ENCODE peak calls at places on chromosome 10, in four cellular contexts. One of them, this sample, is unnamed.

GRCh38 chr10:110005716-110006115 is 2.1 kb upstream of the ADD3 start:
- DNase-seq in H1: no peak
- DNase-seq in trophoblast cell: no peak
- DNase-seq in mesenchymal stem cell: peak; percentile 86
- DNase-seq in this sample: no peak

GRCh38 chr10:5076615-5077014 is 17.6 kb upstream of the AKR1C3 start:
- DNase-seq in trophoblast cell: no peak
- DNase-seq in mesenchymal stem cell: no peak
- DNase-seq in H1: no peak
- DNase-seq in this sample: no peak

GRCh38 chr10:91493313-91493712 is 83.2 kb downstream of the HECTD2 start:
- DNase-seq in mesenchymal stem cell: peak; percentile 60
- DNase-seq in H1: no peak
- DNase-seq in trophoblast cell: no peak
- DNase-seq in this sample: no peak

GRCh38 chr10:101028446-101029244 is 2.3 kb downstream of the PDZD7 start:
- DNase-seq in mesenchymal stem cell: no peak
- DNase-seq in trophoblast cell: peak; percentile 14
- DNase-seq in H1: no peak
- DNase-seq in this sample: no peak

GRCh38 chr10:13707156-13707881 is 120.6 kb downstream of the PRPF18 start:
- DNase-seq in H1: peak; percentile 62
- DNase-seq in trophoblast cell: peak; percentile 57
- DNase-seq in mesenchymal stem cell: peak; percentile 90
- DNase-seq in this sample: peak; percentile 72

GRCh38 chr10:23193435-23194074 is 1.4 kb downstream of the PTF1A start:
- DNase-seq in trophoblast cell: no peak
- DNase-seq in H1: no peak
- DNase-seq in mesenchymal stem cell: no peak
- DNase-seq in this sample: no peak

GRCh38 chr10:127142831-127143230 is 53.6 kb downstream of the INSYN2A start:
- DNase-seq in H1: no peak
- DNase-seq in mesenchymal stem cell: no peak
- DNase-seq in trophoblast cell: no peak
- DNase-seq in this sample: no peak

GRCh38 chr10:126188679-126189200 is 199.5 kb downstream of the ADAM12 start:
- DNase-seq in mesenchymal stem cell: no peak
- DNase-seq in H1: no peak
- DNase-seq in trophoblast cell: no peak
- DNase-seq in this sample: no peak

GRCh38 chr10:101453791-101454718 is 100.1 kb downstream of the BTRC start:
- DNase-seq in mesenchymal stem cell: peak; percentile 65
- DNase-seq in H1: no peak
- DNase-seq in trophoblast cell: no peak
- DNase-seq in this sample: no peak

GRCh38 chr10:105071980-105072379 is 430.9 kb downstream of the SORCS3 start:
- DNase-seq in mesenchymal stem cell: no peak
- DNase-seq in trophoblast cell: no peak
- DNase-seq in H1: no peak
- DNase-seq in this sample: no peak

GRCh38 chr10:118694848-118695247 is 59.9 kb downstream of the CACUL1 start:
- DNase-seq in trophoblast cell: no peak
- DNase-seq in H1: no peak
- DNase-seq in mesenchymal stem cell: peak; percentile 77
- DNase-seq in this sample: no peak

GRCh38 chr10:103784723-103785418 is 70.5 kb downstream of the SH3PXD2A start:
- DNase-seq in H1: no peak
- DNase-seq in trophoblast cell: no peak
- DNase-seq in mesenchymal stem cell: no peak
- DNase-seq in this sample: no peak

GRCh38 chr10:43407148-43407575 is 1.8 kb downstream of the HNRNPF start:
- DNase-seq in H1: no peak
- DNase-seq in trophoblast cell: peak; percentile 67
- DNase-seq in mesenchymal stem cell: peak; percentile 66
- DNase-seq in this sample: no peak

GRCh38 chr10:69318087-69318996 is 40.0 kb downstream of the HK1 start:
- DNase-seq in mesenchymal stem cell: peak; percentile 86
- DNase-seq in H1: peak; percentile 29
- DNase-seq in trophoblast cell: peak; percentile 94
- DNase-seq in this sample: peak; percentile 86

GRCh38 chr10:49737474-49738201 is 24.5 kb downstream of the OGDHL start:
- DNase-seq in trophoblast cell: no peak
- DNase-seq in mesenchymal stem cell: no peak
- DNase-seq in H1: no peak
- DNase-seq in this sample: no peak

GRCh38 chr10:107427021-107427420 is 262.5 kb upstream of the SORCS1 start:
- DNase-seq in H1: no peak
- DNase-seq in mesenchymal stem cell: no peak
- DNase-seq in trophoblast cell: no peak
- DNase-seq in this sample: no peak

GRCh38 chr10:121598261-121599249 is at the start of gene FGFR2:
- DNase-seq in mesenchymal stem cell: peak; percentile 70
- DNase-seq in trophoblast cell: peak; percentile 69
- DNase-seq in H1: no peak
- DNase-seq in this sample: peak; percentile 94

GRCh38 chr10:45377321-45377720 is 3.3 kb downstream of the ALOX5 start:
- DNase-seq in trophoblast cell: no peak
- DNase-seq in mesenchymal stem cell: no peak
- DNase-seq in H1: no peak
- DNase-seq in this sample: no peak

GRCh38 chr10:110700947-110701617 is 56.9 kb downstream of the RBM20 start:
- DNase-seq in H1: no peak
- DNase-seq in mesenchymal stem cell: no peak
- DNase-seq in trophoblast cell: no peak
- DNase-seq in this sample: no peak

GRCh38 chr10:61957806-61958205 is 56.3 kb downstream of the ARID5B start:
- DNase-seq in trophoblast cell: no peak
- DNase-seq in H1: no peak
- DNase-seq in mesenchymal stem cell: no peak
- DNase-seq in this sample: no peak

GRCh38 chr10:28370107-28370835 is 67.4 kb upstream of the MPP7 start:
- DNase-seq in trophoblast cell: no peak
- DNase-seq in H1: no peak
- DNase-seq in mesenchymal stem cell: no peak
- DNase-seq in this sample: no peak

GRCh38 chr10:19816420-19817250 is at the start of gene PLXDC2:
- DNase-seq in trophoblast cell: peak; percentile 66
- DNase-seq in mesenchymal stem cell: peak; percentile 59
- DNase-seq in H1: no peak
- DNase-seq in this sample: peak; percentile 44

GRCh38 chr10:62038609-62039190 is 137.2 kb downstream of the ARID5B start:
- DNase-seq in H1: no peak
- DNase-seq in mesenchymal stem cell: peak; percentile 79
- DNase-seq in trophoblast cell: peak; percentile 78
- DNase-seq in this sample: peak; percentile 54

GRCh38 chr10:51109821-51110533 is 35.7 kb downstream of the PRKG1 start:
- DNase-seq in mesenchymal stem cell: peak; percentile 34
- DNase-seq in trophoblast cell: no peak
- DNase-seq in H1: no peak
- DNase-seq in this sample: no peak

GRCh38 chr10:12799746-12800145 is 201.8 kb downstream of the CCDC3 start:
- DNase-seq in H1: no peak
- DNase-seq in mesenchymal stem cell: no peak
- DNase-seq in trophoblast cell: no peak
- DNase-seq in this sample: no peak

GRCh38 chr10:129859536-129859935 is 104.5 kb downstream of the EBF3 start:
- DNase-seq in mesenchymal stem cell: no peak
- DNase-seq in H1: no peak
- DNase-seq in trophoblast cell: no peak
- DNase-seq in this sample: no peak

GRCh38 chr10:116429288-116429977 is 1.8 kb downstream of the PNLIPRP3 start:
- DNase-seq in trophoblast cell: no peak
- DNase-seq in mesenchymal stem cell: no peak
- DNase-seq in H1: no peak
- DNase-seq in this sample: no peak

GRCh38 chr10:33195608-33196376 is 138.7 kb downstream of the NRP1 start:
- DNase-seq in H1: no peak
- DNase-seq in trophoblast cell: no peak
- DNase-seq in mesenchymal stem cell: peak; percentile 18
- DNase-seq in this sample: no peak

GRCh38 chr10:92047215-92047614 is 123.6 kb downstream of the BTAF1 start:
- DNase-seq in trophoblast cell: no peak
- DNase-seq in H1: no peak
- DNase-seq in mesenchymal stem cell: no peak
- DNase-seq in this sample: no peak

GRCh38 chr10:29621161-29621560 is 13.6 kb downstream of the SVIL start:
- DNase-seq in mesenchymal stem cell: peak; percentile 97
- DNase-seq in H1: no peak
- DNase-seq in trophoblast cell: peak; percentile 62
- DNase-seq in this sample: no peak

GRCh38 chr10:90999512-91000172 is 78.8 kb upstream of the ANKRD1 start:
- DNase-seq in H1: no peak
- DNase-seq in mesenchymal stem cell: no peak
- DNase-seq in trophoblast cell: no peak
- DNase-seq in this sample: no peak

GRCh38 chr10:33279276-33279675 is 55.2 kb downstream of the NRP1 start:
- DNase-seq in mesenchymal stem cell: no peak
- DNase-seq in H1: no peak
- DNase-seq in trophoblast cell: no peak
- DNase-seq in this sample: no peak

GRCh38 chr10:98074315-98074911 is 44.0 kb upstream of the CRTAC1 start:
- DNase-seq in mesenchymal stem cell: peak; percentile 19
- DNase-seq in H1: no peak
- DNase-seq in trophoblast cell: no peak
- DNase-seq in this sample: peak; percentile 26

GRCh38 chr10:111128331-111129167 is 51.7 kb downstream of the ADRA2A start:
- DNase-seq in trophoblast cell: peak; percentile 17
- DNase-seq in mesenchymal stem cell: peak; percentile 12
- DNase-seq in H1: no peak
- DNase-seq in this sample: no peak

GRCh38 chr10:71712170-71712569 is 7.4 kb downstream of the C10orf105 start:
- DNase-seq in trophoblast cell: no peak
- DNase-seq in H1: no peak
- DNase-seq in mesenchymal stem cell: no peak
- DNase-seq in this sample: no peak
- H3K4me3 ChIP-seq in trophoblast cell: no peak overlapping the region
- H3K4me3 ChIP-seq in H1: no peak overlapping the region
- H3K4me3 ChIP-seq in mesenchymal stem cell: no peak overlapping the region
- H3K4me3 ChIP-seq in this sample: no peak overlapping the region

GRCh38 chr10:71756441-71757191 is 16.7 kb downstream of the VSIR start:
- DNase-seq in mesenchymal stem cell: no peak
- DNase-seq in trophoblast cell: no peak
- DNase-seq in H1: no peak
- DNase-seq in this sample: no peak
- H3K4me2 ChIP-seq in mesenchymal stem cell: no peak overlapping the region
- H3K4me2 ChIP-seq in trophoblast cell: no peak overlapping the region
- H3K4me2 ChIP-seq in H1: no peak overlapping the region
- H3K4me2 ChIP-seq in this sample: no peak overlapping the region

DNA sequence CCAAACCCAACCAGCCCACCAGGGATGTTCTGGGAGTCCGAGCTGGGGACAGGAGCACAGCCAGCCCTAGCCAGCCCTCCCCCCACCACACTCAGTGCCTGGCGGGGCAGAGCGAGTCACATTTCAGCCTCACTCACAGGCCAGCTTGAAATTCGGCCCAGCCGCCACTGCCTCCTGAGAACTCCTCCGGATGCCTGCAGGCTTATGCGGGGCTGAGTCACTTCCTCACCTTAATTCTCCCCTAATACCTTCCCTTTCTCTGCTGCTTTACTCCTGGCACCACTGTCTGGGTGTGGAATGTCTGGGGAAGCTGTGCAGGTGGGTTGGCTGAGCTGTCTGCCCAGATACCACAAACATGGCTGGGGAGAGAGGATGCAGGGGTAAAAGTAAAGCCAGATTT is 22.6 kb upstream of the DLG5 start:
- DNase-seq in trophoblast cell: peak; percentile 97
- DNase-seq in mesenchymal stem cell: peak; percentile 34
- DNase-seq in H1: peak; percentile 82
- DNase-seq in this sample: no peak
- H2BK12ac ChIP-seq in trophoblast cell: peak overlapping the region; percentile 51
- H2BK12ac ChIP-seq in mesenchymal stem cell: peak overlapping the region; percentile 78
- H2BK12ac ChIP-seq in H1: peak overlapping the region; percentile 70
- H2BK12ac ChIP-seq in this sample: no peak overlapping the region

GRCh38 chr10:132942740-132943554 is 577 bp upstream of the CFAP46 start:
- DNase-seq in H1: no peak
- DNase-seq in trophoblast cell: no peak
- DNase-seq in mesenchymal stem cell: no peak
- DNase-seq in this sample: no peak
- H3K4me3 ChIP-seq in H1: peak overlapping the region; percentile 34
- H3K4me3 ChIP-seq in trophoblast cell: peak overlapping the region; percentile 72
- H3K4me3 ChIP-seq in mesenchymal stem cell: peak overlapping the region; percentile 60
- H3K4me3 ChIP-seq in this sample: peak overlapping the region; percentile 79

DNA sequence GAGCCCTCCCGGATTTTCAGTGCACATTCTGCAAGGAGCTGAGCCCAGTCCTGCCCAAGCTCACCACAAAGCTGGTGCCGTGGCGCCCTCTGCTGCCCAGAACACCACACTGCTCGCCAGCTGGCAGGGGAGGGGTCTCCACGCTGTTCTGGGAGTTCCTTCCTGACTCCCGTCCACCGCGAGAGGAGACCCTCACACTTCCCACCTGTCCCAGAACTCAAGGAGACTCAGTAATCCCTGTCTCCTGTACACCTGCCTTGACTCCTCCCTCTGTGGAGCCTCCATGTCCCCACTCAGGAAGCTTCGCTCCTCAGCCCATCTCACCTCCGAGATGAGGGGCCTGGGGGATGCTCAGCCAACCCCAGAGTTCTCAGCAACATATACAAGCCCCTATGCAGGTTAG is 11.3 kb downstream of the C10orf105 start:
- DNase-seq in trophoblast cell: no peak
- DNase-seq in H1: peak; percentile 62
- DNase-seq in mesenchymal stem cell: peak; percentile 11
- DNase-seq in this sample: peak; percentile 76
- H3K4me2 ChIP-seq in trophoblast cell: no peak overlapping the region
- H3K4me2 ChIP-seq in H1: no peak overlapping the region
- H3K4me2 ChIP-seq in mesenchymal stem cell: no peak overlapping the region
- H3K4me2 ChIP-seq in this sample: no peak overlapping the region

GRCh38 chr10:78997635-78998618 is 70.8 kb upstream of the ZMIZ1 start:
- DNase-seq in H1: no peak
- DNase-seq in mesenchymal stem cell: peak; percentile 56
- DNase-seq in trophoblast cell: no peak
- DNase-seq in this sample: no peak
- H2BK12ac ChIP-seq in H1: no peak overlapping the region
- H2BK12ac ChIP-seq in mesenchymal stem cell: no peak overlapping the region
- H2BK12ac ChIP-seq in trophoblast cell: no peak overlapping the region
- H2BK12ac ChIP-seq in this sample: peak overlapping the region; percentile 23

GRCh38 chr10:114584419-114584818 is 73.7 kb downstream of the ABLIM1 start:
- DNase-seq in H1: no peak
- DNase-seq in mesenchymal stem cell: no peak
- DNase-seq in trophoblast cell: no peak
- DNase-seq in this sample: no peak
- H3K4me3 ChIP-seq in H1: no peak overlapping the region
- H3K4me3 ChIP-seq in mesenchymal stem cell: no peak overlapping the region
- H3K4me3 ChIP-seq in trophoblast cell: no peak overlapping the region
- H3K4me3 ChIP-seq in this sample: no peak overlapping the region

GRCh38 chr10:102583435-102584417 is 60.6 kb upstream of the TRIM8 start:
- DNase-seq in trophoblast cell: peak; percentile 86
- DNase-seq in mesenchymal stem cell: peak; percentile 88
- DNase-seq in H1: peak; percentile 59
- DNase-seq in this sample: peak; percentile 85

GRCh38 chr10:102582181-102582580 is 62.1 kb upstream of the TRIM8 start:
- DNase-seq in mesenchymal stem cell: no peak
- DNase-seq in H1: no peak
- DNase-seq in trophoblast cell: no peak
- DNase-seq in this sample: no peak

GRCh38 chr10:102588875-102589274 is 55.4 kb upstream of the TRIM8 start:
- DNase-seq in mesenchymal stem cell: no peak
- DNase-seq in H1: no peak
- DNase-seq in trophoblast cell: no peak
- DNase-seq in this sample: no peak

GRCh38 chr10:102581401-102581800 is 62.9 kb upstream of the TRIM8 start:
- DNase-seq in trophoblast cell: no peak
- DNase-seq in mesenchymal stem cell: no peak
- DNase-seq in H1: no peak
- DNase-seq in this sample: no peak

GRCh38 chr10:102586858-102587257 is 57.4 kb upstream of the TRIM8 start:
- DNase-seq in mesenchymal stem cell: no peak
- DNase-seq in H1: no peak
- DNase-seq in trophoblast cell: no peak
- DNase-seq in this sample: no peak
- H3K4me2 ChIP-seq in mesenchymal stem cell: no peak overlapping the region
- H3K4me2 ChIP-seq in H1: no peak overlapping the region
- H3K4me2 ChIP-seq in trophoblast cell: no peak overlapping the region
- H3K4me2 ChIP-seq in this sample: no peak overlapping the region

This sample was measured in neuronal stem cell.